ENCODE peak calls at places on chromosome 1, in five cellular contexts. Y is HepG2, E is IMR-90, X is SK-N-SH, P is K562. K is an unnamed sample.

GRCh38 chr1:26121854-26122773 is 10.5 kb downstream of the PDIK1L start:
- DNase-seq in Y (no peak), X (peak), E (no peak), P (no peak), K (no peak)

GRCh38 chr1:101438359-101438758 is 201.5 kb downstream of the S1PR1 start:
- DNase-seq in Y (peak), P (no peak), E (peak), X (no peak), K (no peak)

GRCh38 chr1:236581528-236581927 is 22.8 kb downstream of the HEATR1 start:
- DNase-seq in Y (no peak), X (no peak), E (no peak), P (no peak), K (no peak)

GRCh38 chr1:193919827-193920226 is 733.4 kb upstream of the B3GALT2 start:
- DNase-seq in Y (no peak), X (no peak), E (peak), P (no peak), K (no peak)

GRCh38 chr1:6535214-6535613 is 19.1 kb downstream of the NOL9 start:
- DNase-seq in X (no peak), P (peak), Y (no peak), E (no peak), K (no peak)

GRCh38 chr1:211829343-211830054 is 1.1 kb downstream of the LPGAT1 start:
- DNase-seq in P (peak), E (no peak), Y (peak), X (peak), K (no peak)

GRCh38 chr1:6464514-6464836 is 1.5 kb downstream of the TNFRSF25 start:
- DNase-seq in X (no peak), E (no peak), P (no peak), Y (peak), K (no peak)

GRCh38 chr1:168195199-168196135 is 16.7 kb downstream of the TIPRL start:
- DNase-seq in E (no peak), Y (no peak), X (no peak), P (peak), K (no peak)

GRCh38 chr1:60573121-60573520 is 499.6 kb upstream of the C1orf87 start:
- DNase-seq in E (no peak), X (no peak), Y (no peak), P (no peak), K (no peak)

GRCh38 chr1:60572378-60572777 is 498.8 kb upstream of the C1orf87 start:
- DNase-seq in E (no peak), P (no peak), X (no peak), Y (no peak), K (no peak)

GRCh38 chr1:60575326-60575874 is 501.8 kb upstream of the C1orf87 start:
- DNase-seq in X (no peak), Y (no peak), E (no peak), P (no peak), K (no peak)

GRCh38 chr1:60571811-60572210 is 498.2 kb upstream of the C1orf87 start:
- DNase-seq in X (no peak), P (no peak), E (no peak), Y (no peak), K (no peak)

GRCh38 chr1:60573726-60574409 is 500.3 kb upstream of the C1orf87 start:
- DNase-seq in P (no peak), X (no peak), Y (peak), E (no peak), K (no peak)
- TF ChIP-seq MXI1 in P (no peak), X (no peak), Y (no peak), E (no peak), K (no peak)

DNA sequence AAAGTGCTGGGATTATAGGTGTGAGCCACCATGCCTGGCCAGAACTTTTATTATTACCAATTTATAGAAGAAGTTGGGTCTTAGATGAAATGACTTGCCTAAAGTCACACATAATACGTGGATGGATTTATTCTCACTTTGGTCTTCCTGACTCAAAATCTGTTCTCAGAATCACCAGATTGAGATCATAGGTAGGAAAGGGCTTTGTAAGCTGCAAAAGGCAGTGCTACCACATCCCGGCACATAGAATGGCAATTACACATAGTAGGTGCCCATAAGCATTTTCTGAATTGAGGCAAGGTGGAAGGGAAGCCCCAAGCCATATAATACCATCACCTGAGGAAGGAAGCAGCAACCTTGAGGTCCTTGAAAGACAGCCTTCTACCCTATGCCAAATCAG is 8.2 kb upstream of the CAPZB start:
- DNase-seq in X (no peak), Y (no peak), E (no peak), P (no peak), K (no peak)
- TF ChIP-seq MXI1 in X (no peak), Y (no peak), E (no peak), P (no peak), K (no peak)

DNA sequence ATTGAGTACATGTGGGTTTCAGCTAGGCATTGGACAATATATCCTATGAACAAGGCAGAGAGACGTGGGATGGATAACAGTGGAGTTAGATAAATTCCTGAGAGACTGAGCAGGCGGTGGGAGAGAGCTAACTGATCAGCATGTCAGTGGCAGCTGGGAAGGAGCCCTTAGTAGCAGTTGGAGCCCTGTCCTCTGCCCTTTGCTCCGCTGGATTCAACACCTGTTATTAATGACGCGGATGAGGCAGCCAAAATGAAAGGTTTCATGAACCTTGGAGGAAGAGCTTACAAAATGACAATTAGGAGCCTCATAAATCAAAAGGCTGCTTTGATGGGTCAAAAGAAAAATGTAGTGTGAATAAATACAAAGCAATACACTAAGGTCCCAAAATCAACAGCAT is 16.1 kb downstream of the UBIAD1 start:
- DNase-seq in P (no peak), X (no peak), E (no peak), Y (no peak), K (no peak)
- TF ChIP-seq MXI1 in P (no peak), X (no peak), E (no peak), Y (no peak), K (no peak)

GRCh38 chr1:58821309-58821708 is 37.5 kb upstream of the JUN start:
- DNase-seq in E (no peak), X (no peak), Y (no peak), P (no peak), K (no peak)

GRCh38 chr1:58816747-58817221 is 32.9 kb upstream of the JUN start:
- DNase-seq in E (peak), Y (no peak), P (no peak), X (no peak), K (no peak)

GRCh38 chr1:58818991-58819390 is 35.1 kb upstream of the JUN start:
- DNase-seq in X (no peak), E (no peak), Y (no peak), P (no peak), K (no peak)

GRCh38 chr1:58818075-58818474 is 34.2 kb upstream of the JUN start:
- DNase-seq in P (no peak), X (no peak), E (peak), Y (no peak), K (no peak)

GRCh38 chr1:58819719-58820118 is 35.9 kb upstream of the JUN start:
- DNase-seq in P (no peak), E (peak), X (no peak), Y (no peak), K (no peak)
- TF ChIP-seq MXI1 in P (no peak), E (no peak), X (no peak), Y (no peak), K (no peak)

GRCh38 chr1:107548276-107548675 is 407.4 kb downstream of the NTNG1 start:
- DNase-seq in X (no peak), E (no peak), P (no peak), Y (no peak), K (no peak)
- TF ChIP-seq MXI1 in X (no peak), E (no peak), P (no peak), Y (no peak), K (no peak)

DNA sequence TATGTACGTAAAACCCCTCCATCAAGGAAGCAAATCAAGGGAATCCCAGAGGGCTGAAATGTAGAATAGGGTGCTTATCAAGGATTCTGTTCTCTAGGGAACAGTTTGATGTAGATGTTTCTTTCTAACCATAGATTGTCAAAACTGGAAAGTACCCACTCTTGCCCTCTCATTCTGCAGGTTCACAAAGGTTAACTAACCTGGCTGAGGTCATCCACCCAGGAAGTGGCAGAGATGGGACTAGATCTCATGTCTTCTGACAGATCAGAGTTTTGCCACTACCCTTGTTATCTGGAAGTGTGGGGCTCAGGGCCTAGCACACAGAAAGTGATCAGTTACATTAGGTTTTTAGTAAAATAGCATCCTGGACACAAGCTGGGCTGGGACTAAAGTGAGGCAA is 47.4 kb downstream of the GFI1 start:
- DNase-seq in X (no peak), Y (no peak), P (no peak), E (no peak), K (peak)
- TF ChIP-seq MXI1 in X (no peak), Y (no peak), P (no peak), E (no peak), K (no peak)

K was measured in GM12878.